ENCODE peak calls at places on chromosomes 16 and 17, in eight cellular contexts. N is A673; K is tibial artery; X is heart left ventricle; B is cardiac muscle cell; O is pancreas; R is heart right ventricle; U is CD8-positive, alpha-beta memory T cell. G is an unnamed sample.

GRCh38 chr17:69874220-69874670 is 200.8 kb upstream of the KCNJ16 start:
- DNase-seq in N (no peak), B (peak; percentile 95), K (no peak), X (no peak), O (no peak), R (no peak), U (no peak), G (no peak)

GRCh38 chr17:61318684-61319098 is 81.0 kb upstream of the TBX2 start:
- DNase-seq in N (no peak), U (no peak), O (no peak), K (no peak), B (no peak), X (no peak), R (no peak), G (no peak)

GRCh38 chr16:59385953-59386352 is 651.8 kb upstream of the GOT2 start:
- DNase-seq in N (no peak), U (no peak), X (no peak), R (no peak), O (no peak), B (peak; percentile 31), K (no peak), G (no peak)

GRCh38 chr16:19119564-19119963 is 5.8 kb downstream of the ITPRIPL2 start:
- DNase-seq in X (no peak), K (no peak), N (peak; percentile 69), B (peak; percentile 83), U (no peak), O (no peak), R (no peak), G (peak; percentile 40)

GRCh38 chr16:72976747-72977064 is 71.2 kb downstream of the ZFHX3 start:
- DNase-seq in O (no peak), B (no peak), N (no peak), K (no peak), U (no peak), X (no peak), R (no peak), G (no peak)

GRCh38 chr17:80656590-80656989 is 112.0 kb downstream of the RPTOR start:
- DNase-seq in R (no peak), O (no peak), X (no peak), K (no peak), B (no peak), U (no peak), N (no peak), G (no peak)

GRCh38 chr17:9410737-9411136 is 164.9 kb downstream of the STX8 start:
- DNase-seq in R (no peak), X (no peak), N (no peak), U (no peak), O (no peak), K (no peak), B (no peak), G (no peak)

GRCh38 chr17:33506889-33507650 is 214.0 kb upstream of the ASIC2 start:
- DNase-seq in N (no peak), O (no peak), K (no peak), R (no peak), B (peak; percentile 23), X (no peak), U (no peak), G (no peak)

DNA sequence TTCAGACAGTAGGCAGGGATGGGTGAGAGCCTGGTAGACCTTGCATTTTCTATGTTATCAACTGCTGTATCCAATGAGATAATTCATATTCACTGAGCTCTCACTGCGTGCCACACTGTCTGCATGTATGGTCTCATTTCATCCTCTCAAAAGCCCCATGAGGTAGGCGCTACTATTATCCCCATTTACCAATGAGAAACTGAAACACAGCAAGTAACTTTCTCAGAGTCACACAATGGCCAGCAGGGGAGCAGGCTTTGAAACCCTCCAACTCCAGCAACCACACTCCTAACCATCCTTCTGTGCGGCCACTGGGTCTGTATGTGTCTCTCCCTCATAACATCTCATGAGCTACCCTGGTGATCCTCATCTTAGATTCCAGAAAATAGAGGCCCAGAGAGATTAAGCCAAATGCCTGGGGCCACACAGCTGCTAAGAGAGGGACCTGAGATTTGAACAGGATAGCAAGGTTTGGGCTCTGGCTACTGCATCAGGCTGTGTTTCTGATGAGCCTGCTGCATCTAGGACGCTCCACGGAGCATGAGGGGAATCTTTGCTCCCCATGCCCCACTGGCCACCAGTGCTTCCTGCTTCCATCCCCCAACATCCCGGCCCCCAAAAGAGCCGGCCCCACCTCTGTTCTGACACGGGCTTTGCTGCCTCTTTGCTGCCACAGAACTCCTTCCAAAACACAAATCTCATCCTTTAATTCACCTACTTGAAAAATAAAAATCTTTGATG is 3.2 kb downstream of the CCR7 start:
- DNase-seq in R (no peak), N (no peak), K (no peak), X (no peak), B (no peak), O (peak; percentile 19), U (peak; percentile 84), G (no peak)
- H3K4me1 ChIP-seq in R (peaks cover 42% of the 10 kb centered on the region), N (peaks cover 8% of the 10 kb centered on the region), K (peaks cover 17% of the 10 kb centered on the region), X (peaks cover 23% of the 10 kb centered on the region), B (peaks cover 16% of the 10 kb centered on the region), O (no peaks in the 10 kb centered on the region), U (peaks cover 94% of the 10 kb centered on the region), G (no peaks in the 10 kb centered on the region)

GRCh38 chr17:48139948-48140347 is 32.4 kb downstream of the SNX11 start:
- DNase-seq in R (no peak), O (no peak), X (no peak), N (no peak), U (no peak), B (peak; percentile 7), K (no peak), G (no peak)
- H3K36me3 ChIP-seq in R (no peaks in the 10 kb centered on the region), O (no peaks in the 10 kb centered on the region), X (no peaks in the 10 kb centered on the region), N (no peaks in the 10 kb centered on the region), U (peaks cover 12% of the 10 kb centered on the region), B (no peaks in the 10 kb centered on the region), K (no peaks in the 10 kb centered on the region), G (no peaks in the 10 kb centered on the region)

GRCh38 chr16:4314532-4315184 is 1.2 kb upstream of the GLIS2 start:
- DNase-seq in B (peak; percentile 59), O (peak; percentile 60), N (peak; percentile 70), X (no peak), R (no peak), K (no peak), U (no peak), G (no peak)
- H3K4me1 ChIP-seq in B (peaks cover 29% of the 10 kb centered on the region), O (peaks cover 7% of the 10 kb centered on the region), N (peaks cover 27% of the 10 kb centered on the region), X (peaks cover 40% of the 10 kb centered on the region), R (peaks cover 57% of the 10 kb centered on the region), K (peaks cover 50% of the 10 kb centered on the region), U (peaks cover 20% of the 10 kb centered on the region), G (peaks cover 37% of the 10 kb centered on the region)

DNA sequence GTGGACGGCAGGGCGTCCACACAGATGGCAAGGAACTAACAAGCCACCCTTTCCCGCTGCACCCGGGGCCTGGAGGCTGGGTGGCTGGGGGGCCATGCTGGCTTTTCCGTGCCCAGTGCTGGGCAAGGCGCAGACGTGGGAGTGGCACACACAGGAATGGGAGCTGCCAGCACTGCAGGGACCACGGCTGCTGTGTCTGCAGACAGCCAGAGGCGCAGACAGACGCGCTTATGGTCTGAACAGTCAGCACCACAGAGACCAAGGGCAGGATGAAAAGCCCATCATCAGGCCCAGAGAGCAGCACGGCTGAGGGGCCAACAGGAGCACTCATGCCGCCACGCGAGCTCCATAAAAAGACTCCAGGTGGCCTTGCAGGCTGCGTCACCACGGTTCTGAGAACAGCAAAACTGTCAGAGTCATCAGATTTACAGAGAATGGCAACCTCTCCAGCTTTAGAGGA is 24.0 kb downstream of the PDIA2 start:
- DNase-seq in X (no peak), R (no peak), B (no peak), N (no peak), K (no peak), U (no peak), O (no peak), G (no peak)
- H3K36me3 ChIP-seq in X (no peaks in the 10 kb centered on the region), R (peaks cover 83% of the 10 kb centered on the region), B (no peaks in the 10 kb centered on the region), N (peaks cover 10% of the 10 kb centered on the region), K (peaks cover 57% of the 10 kb centered on the region), U (peaks cover 9% of the 10 kb centered on the region), O (no peaks in the 10 kb centered on the region), G (peaks cover 21% of the 10 kb centered on the region)

GRCh38 chr17:78252111-78252634 is 20.7 kb downstream of the TMEM235 start:
- DNase-seq in O (peak; percentile 58), K (no peak), N (no peak), R (no peak), U (peak; percentile 94), B (no peak), X (no peak), G (no peak)
- H3K4me1 ChIP-seq in O (no peaks in the 10 kb centered on the region), K (peaks cover 15% of the 10 kb centered on the region), N (no peaks in the 10 kb centered on the region), R (peaks cover 36% of the 10 kb centered on the region), U (peaks cover 67% of the 10 kb centered on the region), B (peaks cover 35% of the 10 kb centered on the region), X (peaks cover 20% of the 10 kb centered on the region), G (peaks cover 18% of the 10 kb centered on the region)

DNA sequence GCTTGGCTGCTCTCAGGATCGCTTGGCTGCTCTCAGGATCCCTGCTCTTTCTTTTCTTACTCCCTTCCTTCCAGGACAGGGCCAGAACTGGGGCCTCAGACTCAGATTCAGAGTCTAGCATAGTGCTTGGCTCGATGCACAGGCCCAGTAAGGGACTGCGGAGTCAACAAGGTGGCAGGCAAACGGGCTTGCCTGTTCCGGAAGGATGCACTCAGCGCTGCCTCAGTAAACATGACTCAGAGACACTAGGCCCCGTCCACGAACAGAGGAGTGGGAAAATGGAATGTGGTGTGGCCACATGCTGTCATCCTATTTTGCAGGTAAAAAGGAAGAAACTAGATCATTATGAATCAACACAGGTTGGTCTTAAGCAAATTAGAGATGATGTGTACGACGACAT is 9.8 kb downstream of the SPHK1 start:
- DNase-seq in O (no peak), K (no peak), X (no peak), N (no peak), U (no peak), R (peak; percentile 0), B (no peak), G (no peak)
- H3K36me3 ChIP-seq in O (no peaks in the 10 kb centered on the region), K (peaks cover 70% of the 10 kb centered on the region), X (no peaks in the 10 kb centered on the region), N (peaks cover 54% of the 10 kb centered on the region), U (peaks cover 30% of the 10 kb centered on the region), R (peaks cover 91% of the 10 kb centered on the region), B (peaks cover 49% of the 10 kb centered on the region), G (peaks cover 86% of the 10 kb centered on the region)

DNA sequence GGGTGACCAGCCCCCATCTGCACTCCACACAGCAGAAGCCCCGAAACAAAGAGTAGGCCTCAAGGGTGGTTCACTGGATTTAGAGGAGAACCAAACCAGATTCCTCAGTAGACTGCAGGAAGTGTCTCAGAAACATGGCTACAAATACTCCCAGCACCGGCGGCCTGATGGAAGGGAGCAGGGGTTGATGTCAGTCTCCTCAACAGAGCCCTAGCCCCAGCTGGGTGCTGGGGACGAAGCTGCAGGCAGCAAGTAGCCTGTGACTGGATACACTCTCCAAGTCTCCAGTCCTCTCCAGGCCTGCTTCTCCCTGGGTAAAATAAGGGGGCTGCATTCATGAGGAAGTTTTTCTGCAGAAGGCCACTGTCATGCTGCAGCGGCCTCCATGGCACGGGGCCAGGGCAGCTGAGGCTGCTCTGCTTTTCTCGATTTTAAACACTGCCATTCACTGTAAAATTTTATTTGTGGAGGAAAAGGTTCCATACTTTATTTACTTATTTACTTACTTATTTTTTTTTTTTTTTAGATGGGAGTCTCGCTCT is 36.7 kb upstream of the SREBF1 start:
- DNase-seq in X (no peak), O (no peak), U (no peak), K (no peak), R (no peak), N (no peak), B (no peak), G (no peak)
- H3K4me1 ChIP-seq in X (peaks cover 49% of the 10 kb centered on the region), O (peaks cover 22% of the 10 kb centered on the region), U (no peaks in the 10 kb centered on the region), K (peaks cover 63% of the 10 kb centered on the region), R (peaks cover 84% of the 10 kb centered on the region), N (peaks cover 28% of the 10 kb centered on the region), B (peaks cover 28% of the 10 kb centered on the region), G (no peaks in the 10 kb centered on the region)

DNA sequence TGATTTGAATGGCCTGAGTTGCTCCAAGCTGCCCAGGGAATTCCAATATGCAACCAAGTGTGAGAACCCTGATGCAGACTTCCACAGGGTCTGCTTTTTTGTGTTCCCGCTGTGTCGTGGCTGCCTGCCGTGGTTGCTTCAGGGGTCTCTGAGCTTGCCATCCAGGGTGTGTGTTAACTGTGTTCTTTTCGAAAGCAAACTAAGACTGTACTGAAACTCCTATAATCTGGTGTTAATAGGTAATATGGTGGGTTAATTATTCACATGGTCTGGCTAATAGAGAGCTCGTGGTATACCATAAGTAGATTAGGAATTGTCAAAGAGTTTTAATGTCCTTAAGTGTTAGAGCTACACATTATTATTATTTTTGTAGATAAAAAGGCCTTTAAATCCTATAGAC is 20.8 kb downstream of the UBN1 start:
- DNase-seq in N (no peak), O (no peak), B (no peak), R (no peak), X (no peak), K (no peak), U (no peak), G (no peak)
- H3K36me3 ChIP-seq in N (peaks cover 16% of the 10 kb centered on the region), O (no peaks in the 10 kb centered on the region), B (peaks cover 27% of the 10 kb centered on the region), R (peaks cover 78% of the 10 kb centered on the region), X (peaks cover 1% of the 10 kb centered on the region), K (peaks cover 42% of the 10 kb centered on the region), U (peaks cover 33% of the 10 kb centered on the region), G (peaks cover 65% of the 10 kb centered on the region)